ENCODE peak calls at places on chromosomes 12 and 14, in four cellular contexts. B, F, A and I are unnamed samples.

GRCh38 chr14:72558721-72559120 is 335.2 kb downstream of the DPF3 start:
- DNase-seq in A (no peak), B (no peak), F (no peak), I (no peak)

GRCh38 chr12:52383331-52383730 is 2.1 kb downstream of the KRT84 start:
- DNase-seq in A (no peak), F (no peak), B (no peak), I (no peak)

GRCh38 chr12:96364092-96364700 is 36.0 kb downstream of the CDK17 start:
- DNase-seq in F (no peak), B (no peak), A (no peak), I (no peak)

GRCh38 chr12:123149088-123149827 is 1.6 kb downstream of the PITPNM2 start:
- DNase-seq in A (no peak), F (no peak), B (peak), I (no peak)

GRCh38 chr12:8996682-8997405 is 7.5 kb downstream of the KLRG1 start:
- DNase-seq in F (peak), B (no peak), A (peak), I (no peak)

GRCh38 chr14:59118171-59118570 is 70.3 kb upstream of the DAAM1 start:
- DNase-seq in A (no peak), F (no peak), B (no peak), I (no peak)

GRCh38 chr14:39339003-39339402 is 93.2 kb downstream of the FBXO33 start:
- DNase-seq in B (peak), A (no peak), F (no peak), I (no peak)

GRCh38 chr12:65966852-65967593 is 142.7 kb downstream of the HMGA2 start:
- DNase-seq in B (no peak), A (no peak), F (no peak), I (no peak)

GRCh38 chr12:24719293-24719721 is 229.6 kb downstream of the BCAT1 start:
- DNase-seq in A (no peak), B (no peak), F (no peak), I (no peak)

GRCh38 chr14:51704465-51705050 is 52.8 kb downstream of the FRMD6 start:
- DNase-seq in B (no peak), F (no peak), A (no peak), I (no peak)

GRCh38 chr12:15356831-15357456 is 34.6 kb downstream of the PTPRO start:
- DNase-seq in F (no peak), B (no peak), A (no peak), I (no peak)

GRCh38 chr14:61103541-61104339 is 122.7 kb downstream of the SLC38A6 start:
- DNase-seq in B (peak), F (peak), A (no peak), I (peak)

GRCh38 chr14:101068293-101068957 is 164.9 kb upstream of the RTL1 start:
- DNase-seq in F (no peak), A (no peak), B (no peak), I (no peak)

GRCh38 chr12:29216797-29217583 is 67.9 kb downstream of the FAR2 start:
- DNase-seq in F (no peak), A (no peak), B (no peak), I (peak)

GRCh38 chr12:124410354-124411175 is 115.7 kb downstream of the RFLNA start:
- DNase-seq in F (no peak), B (no peak), A (no peak), I (no peak)

GRCh38 chr12:14452865-14453264 is 87.4 kb downstream of the ATF7IP start:
- DNase-seq in B (no peak), A (no peak), F (no peak), I (no peak)

GRCh38 chr12:108475396-108475795 is 39.7 kb upstream of the FICD start:
- DNase-seq in B (no peak), F (no peak), A (no peak), I (no peak)

GRCh38 chr12:106110626-106111300 is 28.0 kb downstream of the NUAK1 start:
- DNase-seq in F (no peak), A (no peak), B (no peak), I (no peak)

GRCh38 chr14:64704145-64704742 is at the start of gene PLEKHG3:
- DNase-seq in B (peak), F (no peak), A (no peak), I (peak)

GRCh38 chr12:106163712-106164111 is 25.0 kb upstream of the NUAK1 start:
- DNase-seq in A (no peak), F (no peak), B (no peak), I (no peak)

GRCh38 chr12:2052861-2053674 is at the start of gene CACNA1C:
- DNase-seq in B (no peak), F (peak), A (no peak), I (peak)

GRCh38 chr12:62642509-62642908 is 175.9 kb downstream of the MON2 start:
- DNase-seq in B (no peak), F (no peak), A (no peak), I (no peak)

GRCh38 chr14:65226824-65227604 is 124.7 kb upstream of the MAX start:
- DNase-seq in A (no peak), B (no peak), F (no peak), I (no peak)

GRCh38 chr12:106769078-106769477 is 5.4 kb upstream of the RIC8B start:
- DNase-seq in B (no peak), A (no peak), F (no peak), I (no peak)

GRCh38 chr14:59086241-59086899 is 102.1 kb upstream of the DAAM1 start:
- DNase-seq in F (no peak), B (no peak), A (no peak), I (no peak)

GRCh38 chr12:81797100-81797499 is 38.0 kb upstream of the PPFIA2 start:
- DNase-seq in B (peak), F (no peak), A (no peak), I (no peak)

GRCh38 chr12:120229583-120230325 is 28.8 kb upstream of the RPLP0 start:
- DNase-seq in A (no peak), B (no peak), F (no peak), I (no peak)

GRCh38 chr12:87793134-87793533 is 236.1 kb downstream of the C12orf50 start:
- DNase-seq in A (no peak), B (no peak), F (no peak), I (no peak)

GRCh38 chr12:47268501-47269459 is 189.0 kb upstream of the AMIGO2 start:
- DNase-seq in F (no peak), A (peak), B (no peak), I (no peak)

GRCh38 chr12:24821691-24822090 is 127.2 kb downstream of the BCAT1 start:
- DNase-seq in A (peak), B (no peak), F (no peak), I (no peak)

GRCh38 chr12:104652910-104653309 is 196.2 kb downstream of the CHST11 start:
- DNase-seq in B (no peak), F (no peak), A (no peak), I (peak)

GRCh38 chr12:30706476-30706875 is 10.8 kb upstream of the IPO8 start:
- DNase-seq in B (no peak), A (no peak), F (no peak), I (no peak)

DNA sequence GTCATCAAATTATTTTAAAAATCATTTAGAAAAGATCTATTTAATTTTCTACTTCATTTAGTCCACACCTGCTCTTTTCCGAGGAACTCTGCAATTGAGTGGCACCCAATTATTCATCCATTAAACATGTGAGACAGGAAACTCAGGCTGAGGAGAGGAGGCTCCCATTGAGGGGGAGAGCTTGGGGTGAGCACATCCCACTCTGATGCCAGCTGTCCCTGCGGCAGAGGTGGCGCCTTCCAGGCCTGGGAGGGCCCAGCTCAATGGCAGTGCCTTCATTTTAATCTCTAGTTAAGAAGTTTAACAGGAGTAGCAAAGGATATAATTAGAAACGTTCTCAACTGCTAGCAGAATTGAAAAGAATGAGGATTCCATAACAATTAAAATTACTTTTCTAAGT is 92.0 kb downstream of the ITPR2 start:
- DNase-seq in A (no peak), B (no peak), F (no peak), I (no peak)
- TF ChIP-seq SPI1 in A (no peak), B (no peak), F (no peak), I (no peak)

GRCh38 chr14:67267929-67268328 is 26.7 kb downstream of the PALS1 start:
- DNase-seq in A (no peak), F (no peak), B (no peak), I (no peak)

GRCh38 chr14:67268456-67269115 is 27.4 kb downstream of the PALS1 start:
- DNase-seq in F (no peak), B (no peak), A (no peak), I (no peak)

GRCh38 chr14:67269338-67270060 is 28.3 kb downstream of the PALS1 start:
- DNase-seq in F (no peak), B (no peak), A (no peak), I (no peak)

GRCh38 chr14:67270933-67271332 is 29.7 kb downstream of the PALS1 start:
- DNase-seq in F (no peak), B (no peak), A (no peak), I (no peak)

GRCh38 chr14:67270354-67270753 is 29.1 kb downstream of the PALS1 start:
- DNase-seq in A (no peak), B (no peak), F (no peak), I (no peak)
- TF ChIP-seq SPI1 in A (no peak), B (no peak), F (no peak), I (no peak)

GRCh38 chr12:12612403-12612802 is 727 bp downstream of the CREBL2 start:
- DNase-seq in A (no peak), F (peak), B (no peak), I (no peak)
- TF ChIP-seq SPI1 in A (no peak), F (no peak), B (no peak), I (no peak)

GRCh38 chr12:49295087-49296001 is at the start of gene PRPH:
- DNase-seq in A (no peak), F (no peak), B (no peak), I (no peak)
- TF ChIP-seq SPI1 in A (no peak), F (no peak), B (no peak), I (no peak)

DNA sequence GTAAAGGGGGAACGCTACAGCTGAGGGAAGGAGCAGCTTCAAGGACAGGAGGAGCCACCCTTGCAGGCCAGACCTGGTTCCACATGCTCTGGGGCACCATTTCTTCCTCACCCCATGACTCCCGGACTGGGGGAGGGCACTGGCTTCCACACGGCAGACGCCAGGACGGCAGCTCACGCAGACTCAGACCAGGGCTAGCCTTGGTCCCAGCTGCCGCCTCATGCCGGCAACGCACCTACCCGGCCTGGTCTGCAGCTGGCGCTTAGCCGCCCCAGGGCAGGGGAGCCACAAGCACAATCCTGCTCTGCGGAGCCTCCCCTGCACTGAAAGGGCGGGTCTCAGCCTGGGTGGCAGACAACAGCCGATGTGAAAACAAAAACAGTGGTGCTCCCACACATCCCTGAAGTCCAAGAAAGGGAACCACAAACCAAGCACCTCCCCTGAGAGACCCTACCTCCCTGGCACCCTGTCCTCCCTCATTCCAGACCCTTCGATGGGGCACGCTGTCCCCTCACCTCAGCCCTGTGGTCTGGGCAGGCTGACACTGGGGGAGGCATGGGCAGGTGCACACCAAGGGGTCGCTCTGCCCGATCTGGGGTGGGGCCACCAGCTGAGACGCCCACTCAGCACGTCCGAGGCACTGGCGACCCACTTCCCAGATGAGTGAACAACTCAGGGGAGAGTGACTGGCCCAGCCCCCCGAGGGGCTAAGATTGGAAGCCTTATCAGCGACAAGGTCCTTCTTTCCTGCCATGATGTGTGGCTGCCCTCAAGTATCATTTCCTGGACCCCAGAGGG is 65.0 kb downstream of the CHGA start:
- DNase-seq in F (no peak), B (no peak), A (no peak), I (no peak)
- TF ChIP-seq SPI1 in F (no peak), B (no peak), A (no peak), I (no peak)

GRCh38 chr14:99158646-99159165 is 113.3 kb downstream of the BCL11B start:
- DNase-seq in F (no peak), A (no peak), B (no peak), I (no peak)
- TF ChIP-seq SPI1 in F (no peak), A (no peak), B (no peak), I (no peak)

DNA sequence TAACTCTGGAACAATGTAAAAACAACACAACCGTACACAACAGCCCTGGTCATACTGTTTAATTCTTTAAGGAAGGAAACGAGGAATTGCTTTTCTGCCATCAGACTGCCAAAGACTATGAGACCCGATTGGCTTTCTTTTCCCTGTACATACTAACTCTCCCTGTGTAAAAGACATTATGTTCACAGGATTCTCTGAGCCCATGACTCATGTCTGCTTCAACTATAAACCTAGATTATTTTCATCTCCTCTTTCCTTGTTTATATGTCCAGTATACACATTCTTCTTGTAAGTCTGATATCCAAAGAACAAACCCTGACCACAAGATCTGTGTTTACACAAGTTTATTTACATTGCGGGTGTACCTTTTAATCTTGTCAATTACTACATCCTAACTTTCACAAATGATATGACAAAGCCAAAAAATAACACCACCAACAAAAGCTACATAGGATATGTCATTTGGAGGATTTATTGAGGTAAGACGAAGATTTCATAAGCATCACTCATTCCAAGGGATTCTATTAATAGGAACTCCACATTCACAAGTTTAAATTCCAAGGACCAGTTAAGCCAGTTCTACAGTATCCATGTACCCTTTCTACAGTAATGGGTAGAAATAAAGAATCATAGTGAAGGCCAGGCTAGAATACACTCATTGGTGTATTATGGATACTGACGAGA is 67.3 kb downstream of the STXBP6 start:
- DNase-seq in F (no peak), B (no peak), A (no peak), I (no peak)
- TF ChIP-seq SPI1 in F (no peak), B (no peak), A (no peak), I (no peak)

GRCh38 chr12:118374909-118375308 is 1.4 kb upstream of the SUDS3 start:
- DNase-seq in B (no peak), F (no peak), A (no peak), I (no peak)

GRCh38 chr12:118376089-118377004 is at the start of gene SUDS3:
- DNase-seq in A (peak), B (peak), F (peak), I (peak)

GRCh38 chr12:118375348-118375747 is 1.0 kb upstream of the SUDS3 start:
- DNase-seq in B (no peak), A (no peak), F (no peak), I (no peak)

GRCh38 chr12:118377005-118377890 is 893 bp downstream of the SUDS3 start:
- DNase-seq in A (no peak), F (no peak), B (no peak), I (no peak)

GRCh38 chr12:118377891-118378470 is 1.6 kb downstream of the SUDS3 start:
- DNase-seq in B (peak), A (no peak), F (peak), I (peak)
- TF ChIP-seq SPI1 in B (no peak), A (no peak), F (no peak), I (no peak)